ENCODE peak calls at places on chromosomes 2 and 18, in seven cellular contexts. T, G, P, D, B, Z and Y are unnamed samples.

GRCh38 chr18:2197945-2198344 is 373.4 kb downstream of the METTL4 start:
- DNase-seq in T (no peak), Z (no peak), P (no peak), D (no peak), G (no peak), B (no peak), Y (no peak)

GRCh38 chr2:239397856-239398470 is 2.9 kb downstream of the HDAC4 start:
- DNase-seq in B (no peak), Z (peak; percentile 31), D (no peak), G (no peak), P (no peak), T (peak; percentile 26), Y (no peak)

GRCh38 chr2:102122115-102122514 is 20.4 kb upstream of the IL1R1 start:
- DNase-seq in T (peak; percentile 98), P (peak; percentile 43), B (no peak), Z (no peak), D (no peak), G (no peak), Y (no peak)

GRCh38 chr2:223933098-223933800 is 11.9 kb downstream of the WDFY1 start:
- DNase-seq in T (no peak), G (peak; percentile 41), Z (no peak), D (no peak), B (no peak), P (no peak), Y (no peak)

GRCh38 chr2:109200616-109201464 is 71.8 kb downstream of the SH3RF3 start:
- DNase-seq in G (no peak), B (peak; percentile 68), T (no peak), Z (no peak), P (no peak), D (no peak), Y (no peak)

GRCh38 chr2:8623958-8624591 is 57.8 kb upstream of the ID2 start:
- DNase-seq in D (no peak), Z (no peak), T (no peak), P (no peak), G (peak; percentile 80), B (no peak), Y (no peak)

GRCh38 chr2:189526241-189526640 is 54.3 kb downstream of the SLC40A1 start:
- DNase-seq in Z (no peak), T (no peak), B (no peak), G (no peak), D (no peak), P (no peak), Y (no peak)

GRCh38 chr2:215332876-215333600 is 21.2 kb downstream of the ATIC start:
- DNase-seq in G (no peak), T (no peak), Z (no peak), D (no peak), B (no peak), P (peak; percentile 28), Y (no peak)

GRCh38 chr2:230980468-230980867 is 15.5 kb upstream of the SPATA3 start:
- DNase-seq in Z (no peak), B (no peak), D (no peak), P (no peak), T (no peak), G (no peak), Y (no peak)

GRCh38 chr2:1717129-1717528 is 27.2 kb downstream of the PXDN start:
- DNase-seq in B (no peak), T (peak; percentile 79), Z (no peak), P (no peak), G (peak; percentile 22), D (no peak), Y (no peak)

GRCh38 chr2:13480057-13480456 is 763.3 kb downstream of the TRIB2 start:
- DNase-seq in G (no peak), P (no peak), B (no peak), D (no peak), Z (no peak), T (no peak), Y (no peak)

GRCh38 chr2:42809876-42810125 is 17.4 kb upstream of the HAAO start:
- DNase-seq in B (peak; percentile 90), G (peak; percentile 97), D (peak; percentile 33), Z (peak; percentile 95), P (peak; percentile 94), T (peak; percentile 79), Y (peak; percentile 88)

GRCh38 chr2:67571785-67572718 is 174.9 kb downstream of the ETAA1 start:
- DNase-seq in Z (no peak), P (peak; percentile 35), G (no peak), D (no peak), B (no peak), T (peak; percentile 93), Y (no peak)

GRCh38 chr2:150143087-150143536 is 344.4 kb downstream of the RND3 start:
- DNase-seq in Z (no peak), T (peak; percentile 90), D (no peak), P (no peak), B (no peak), G (no peak), Y (no peak)

GRCh38 chr2:169081551-169081950 is 12.2 kb downstream of the DHRS9 start:
- DNase-seq in G (no peak), D (no peak), P (no peak), B (no peak), Z (no peak), T (peak; percentile 51), Y (no peak)

GRCh38 chr2:193749485-193749884 is 1554.8 kb upstream of the TMEFF2 start:
- DNase-seq in B (no peak), D (no peak), G (no peak), Z (no peak), T (no peak), P (no peak), Y (no peak)

GRCh38 chr2:174334781-174335604 is at the start of gene SP9:
- DNase-seq in T (peak; percentile 71), P (peak; percentile 64), B (no peak), D (no peak), Z (no peak), G (peak; percentile 91), Y (no peak)
- H3K4me3 ChIP-seq in T (no peak within 1 kb of the TSS), P (peak within 1 kb of the TSS; percentile 12), B (no peak within 1 kb of the TSS), D (peak within 1 kb of the TSS; percentile 25), Z (no peak within 1 kb of the TSS), G (peak within 1 kb of the TSS; percentile 17), Y (peak within 1 kb of the TSS; percentile 54)

DNA sequence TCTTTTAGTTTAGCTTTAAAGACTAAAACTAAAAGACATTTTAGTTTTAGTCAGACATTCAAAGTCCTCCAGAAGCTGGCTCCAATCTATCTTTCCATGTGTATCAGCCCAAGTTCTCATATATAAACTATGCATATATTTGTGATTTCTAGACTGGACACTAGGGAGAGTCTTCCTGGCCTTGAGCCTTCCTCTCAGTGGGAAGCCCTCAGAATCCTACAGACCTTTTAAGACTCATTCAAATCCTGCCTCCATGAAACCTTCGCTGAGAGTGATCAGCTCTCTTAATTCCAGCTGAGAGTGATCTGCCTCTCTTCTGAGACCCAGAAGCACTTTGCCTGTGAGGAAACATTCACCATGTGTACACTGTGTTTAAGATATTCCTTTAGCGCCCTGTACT is 452.7 kb downstream of the TGIF1 start:
- DNase-seq in P (no peak), T (no peak), G (no peak), Z (no peak), D (no peak), B (no peak), Y (no peak)
- TF ChIP-seq CTCF in P (no peak), T (no peak), G (no peak), Z (no peak), D (no peak), B (no peak), Y (no peak)

GRCh38 chr2:200747668-200748618 is 63.8 kb upstream of the BZW1 start:
- DNase-seq in T (peak; percentile 98), B (no peak), G (no peak), Z (no peak), P (peak; percentile 59), D (peak; percentile 85), Y (no peak)

GRCh38 chr2:200750323-200750910 is 61.3 kb upstream of the BZW1 start:
- DNase-seq in Z (no peak), B (no peak), T (no peak), P (no peak), D (no peak), G (no peak), Y (no peak)

GRCh38 chr2:200749631-200750322 is 61.9 kb upstream of the BZW1 start:
- DNase-seq in P (no peak), T (peak; percentile 24), Z (no peak), G (no peak), B (no peak), D (no peak), Y (no peak)

GRCh38 chr2:200746301-200746700 is 65.4 kb upstream of the BZW1 start:
- DNase-seq in P (no peak), T (no peak), D (no peak), B (no peak), Z (no peak), G (no peak), Y (no peak)

DNA sequence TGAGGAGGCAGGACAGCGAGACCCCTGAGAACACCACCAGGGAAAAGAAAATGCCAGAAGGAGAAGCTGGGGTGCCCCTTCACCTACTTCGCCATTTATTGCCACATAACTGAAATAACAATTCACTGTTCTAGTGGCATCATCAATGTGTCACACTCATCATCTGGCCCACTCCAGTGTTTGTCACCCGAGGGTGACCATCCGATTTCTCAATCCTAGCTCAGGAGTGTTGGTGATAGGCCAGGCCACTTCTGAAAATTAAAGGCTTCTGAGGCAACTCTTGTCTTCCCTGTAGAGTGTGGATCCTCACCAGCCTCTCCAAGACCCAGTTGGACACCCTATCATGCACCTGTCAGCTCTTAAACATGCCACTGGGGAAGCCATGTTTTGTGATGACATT is 62.9 kb upstream of the BZW1 start:
- DNase-seq in Z (no peak), P (no peak), T (no peak), G (no peak), D (no peak), B (no peak), Y (no peak)
- H3K27ac ChIP-seq in Z (no peak overlapping the region), P (peak overlapping the region; percentile 76), T (peak overlapping the region; percentile 84), G (no peak overlapping the region), D (peak overlapping the region; percentile 88), B (no peak overlapping the region), Y (no peak overlapping the region)

GRCh38 chr2:237433920-237434319 is 20.0 kb upstream of the COL6A3 start:
- DNase-seq in T (no peak), D (no peak), G (no peak), B (no peak), Z (no peak), P (no peak), Y (no peak)

GRCh38 chr2:237431372-237431771 is 17.4 kb upstream of the COL6A3 start:
- DNase-seq in P (no peak), T (peak; percentile 97), B (no peak), D (no peak), Z (no peak), G (no peak), Y (no peak)

GRCh38 chr2:237434916-237435315 is 21.0 kb upstream of the COL6A3 start:
- DNase-seq in D (no peak), Z (no peak), T (peak; percentile 93), G (no peak), P (no peak), B (no peak), Y (no peak)

GRCh38 chr2:237431856-237432255 is 17.9 kb upstream of the COL6A3 start:
- DNase-seq in Z (no peak), B (no peak), D (no peak), T (peak; percentile 70), G (no peak), P (no peak), Y (no peak)

DNA sequence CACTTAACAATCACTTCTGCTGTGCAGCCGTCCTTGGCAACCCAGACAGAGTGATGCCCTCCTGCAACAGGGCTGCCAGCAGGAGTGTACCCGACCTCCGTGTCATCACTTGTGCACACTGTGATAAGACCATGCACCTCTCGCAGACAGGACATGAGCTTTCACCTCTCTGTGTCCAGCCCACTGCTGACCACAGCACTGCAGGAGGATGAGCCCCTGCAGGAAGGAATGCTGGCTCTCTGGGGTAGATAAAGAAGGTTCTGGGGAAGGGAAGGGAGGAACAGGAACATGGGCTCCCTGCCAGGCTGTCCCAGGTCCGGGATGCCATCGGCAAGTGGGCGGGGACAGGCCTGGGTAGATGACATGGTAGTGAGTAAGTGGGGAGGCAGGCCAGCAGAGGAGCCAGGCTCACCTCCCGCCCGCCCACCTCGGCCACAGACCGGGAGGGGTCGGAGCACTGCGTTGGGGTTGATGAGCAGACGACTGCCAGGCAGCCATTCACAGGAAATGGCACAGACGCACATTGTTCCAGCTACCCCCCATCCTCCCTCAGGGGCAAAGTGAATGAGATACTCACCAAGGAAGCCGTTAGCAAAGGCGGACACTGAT is 18.6 kb upstream of the COL6A3 start:
- DNase-seq in B (no peak), G (peak; percentile 82), D (no peak), T (peak; percentile 98), Z (no peak), P (no peak), Y (no peak)
- H3K4me3 ChIP-seq in B (no peak overlapping the region), G (no peak overlapping the region), D (peak overlapping the region; percentile 7), T (no peak overlapping the region), Z (no peak overlapping the region), P (no peak overlapping the region), Y (no peak overlapping the region)